ENCODE peak calls at places on chromosomes 12 and 14, in nine cellular contexts. One of them, this sample, is unnamed.

GRCh38 chr12:6861391-6861790 is 5.9 kb upstream of the TPI1 start:
- DNase-seq in tibial nerve: no peak
- DNase-seq in IMR-90: no peak
- DNase-seq in A549: no peak
- DNase-seq in testis: no peak
- DNase-seq in ovary: no peak
- DNase-seq in transverse colon: no peak
- DNase-seq in body of pancreas: no peak
- DNase-seq in esophagus squamous epithelium: no peak
- DNase-seq in this sample: no peak

GRCh38 chr12:75708829-75709228 is 197.4 kb upstream of the KRR1 start:
- DNase-seq in testis: no peak
- DNase-seq in tibial nerve: no peak
- DNase-seq in A549: no peak
- DNase-seq in esophagus squamous epithelium: no peak
- DNase-seq in body of pancreas: no peak
- DNase-seq in transverse colon: no peak
- DNase-seq in ovary: no peak
- DNase-seq in IMR-90: no peak
- DNase-seq in this sample: no peak

GRCh38 chr12:40561395-40561966 is 130.8 kb upstream of the CNTN1 start:
- DNase-seq in transverse colon: no peak
- DNase-seq in esophagus squamous epithelium: no peak
- DNase-seq in testis: no peak
- DNase-seq in tibial nerve: no peak
- DNase-seq in body of pancreas: no peak
- DNase-seq in IMR-90: no peak
- DNase-seq in A549: no peak
- DNase-seq in ovary: no peak
- DNase-seq in this sample: no peak

GRCh38 chr14:94646481-94646880 is 34.3 kb downstream of the SERPINA3 start:
- DNase-seq in transverse colon: no peak
- DNase-seq in tibial nerve: no peak
- DNase-seq in IMR-90: peak
- DNase-seq in body of pancreas: no peak
- DNase-seq in esophagus squamous epithelium: no peak
- DNase-seq in ovary: no peak
- DNase-seq in testis: no peak
- DNase-seq in A549: no peak
- DNase-seq in this sample: no peak

GRCh38 chr12:124786065-124786964 is 77.3 kb downstream of the SCARB1 start:
- DNase-seq in tibial nerve: no peak
- DNase-seq in A549: no peak
- DNase-seq in body of pancreas: peak
- DNase-seq in IMR-90: peak
- DNase-seq in esophagus squamous epithelium: no peak
- DNase-seq in transverse colon: peak
- DNase-seq in testis: peak
- DNase-seq in ovary: no peak
- DNase-seq in this sample: no peak

GRCh38 chr12:6284273-6284672 is 26.2 kb upstream of the PLEKHG6 start:
- DNase-seq in testis: no peak
- DNase-seq in tibial nerve: no peak
- DNase-seq in esophagus squamous epithelium: no peak
- DNase-seq in A549: no peak
- DNase-seq in ovary: no peak
- DNase-seq in body of pancreas: no peak
- DNase-seq in transverse colon: no peak
- DNase-seq in IMR-90: no peak
- DNase-seq in this sample: no peak

GRCh38 chr12:52871291-52871961 is 22.6 kb upstream of the KRT78 start:
- DNase-seq in testis: no peak
- DNase-seq in A549: peak
- DNase-seq in tibial nerve: peak
- DNase-seq in IMR-90: peak
- DNase-seq in ovary: peak
- DNase-seq in esophagus squamous epithelium: no peak
- DNase-seq in body of pancreas: no peak
- DNase-seq in transverse colon: peak
- DNase-seq in this sample: no peak

GRCh38 chr12:6524648-6525047 is 9.7 kb upstream of the GAPDH start:
- DNase-seq in transverse colon: no peak
- DNase-seq in IMR-90: no peak
- DNase-seq in testis: no peak
- DNase-seq in body of pancreas: no peak
- DNase-seq in tibial nerve: no peak
- DNase-seq in A549: no peak
- DNase-seq in ovary: no peak
- DNase-seq in esophagus squamous epithelium: no peak
- DNase-seq in this sample: no peak

GRCh38 chr12:104258476-104259067 is 43.0 kb downstream of the TXNRD1 start:
- DNase-seq in testis: no peak
- DNase-seq in ovary: no peak
- DNase-seq in IMR-90: no peak
- DNase-seq in transverse colon: no peak
- DNase-seq in body of pancreas: no peak
- DNase-seq in esophagus squamous epithelium: no peak
- DNase-seq in A549: no peak
- DNase-seq in tibial nerve: no peak
- DNase-seq in this sample: no peak

GRCh38 chr14:61752626-61753025 is 9.6 kb upstream of the SNAPC1 start:
- DNase-seq in testis: no peak
- DNase-seq in IMR-90: peak
- DNase-seq in body of pancreas: no peak
- DNase-seq in esophagus squamous epithelium: no peak
- DNase-seq in transverse colon: no peak
- DNase-seq in A549: no peak
- DNase-seq in ovary: no peak
- DNase-seq in tibial nerve: no peak
- DNase-seq in this sample: no peak

GRCh38 chr14:61267336-61267735 is 13.8 kb downstream of the TMEM30B start:
- DNase-seq in testis: no peak
- DNase-seq in IMR-90: peak
- DNase-seq in ovary: no peak
- DNase-seq in A549: no peak
- DNase-seq in esophagus squamous epithelium: no peak
- DNase-seq in tibial nerve: no peak
- DNase-seq in body of pancreas: no peak
- DNase-seq in transverse colon: no peak
- DNase-seq in this sample: no peak

GRCh38 chr12:107586256-107586970 is 99.2 kb upstream of the PWP1 start:
- DNase-seq in esophagus squamous epithelium: no peak
- DNase-seq in testis: no peak
- DNase-seq in tibial nerve: no peak
- DNase-seq in IMR-90: no peak
- DNase-seq in body of pancreas: no peak
- DNase-seq in transverse colon: no peak
- DNase-seq in A549: no peak
- DNase-seq in ovary: no peak
- DNase-seq in this sample: no peak

GRCh38 chr14:44291516-44291915 is 215.6 kb downstream of the FSCB start:
- DNase-seq in esophagus squamous epithelium: no peak
- DNase-seq in A549: no peak
- DNase-seq in IMR-90: no peak
- DNase-seq in transverse colon: no peak
- DNase-seq in tibial nerve: no peak
- DNase-seq in ovary: no peak
- DNase-seq in body of pancreas: no peak
- DNase-seq in testis: no peak
- DNase-seq in this sample: no peak

GRCh38 chr14:35406811-35407630 is 2.5 kb upstream of the NFKBIA start:
- DNase-seq in body of pancreas: peak
- DNase-seq in A549: peak
- DNase-seq in IMR-90: peak
- DNase-seq in ovary: no peak
- DNase-seq in transverse colon: no peak
- DNase-seq in esophagus squamous epithelium: no peak
- DNase-seq in tibial nerve: no peak
- DNase-seq in testis: no peak
- DNase-seq in this sample: peak

GRCh38 chr12:98587084-98587483 is 6.4 kb upstream of the SLC25A3 start:
- DNase-seq in esophagus squamous epithelium: no peak
- DNase-seq in testis: no peak
- DNase-seq in tibial nerve: no peak
- DNase-seq in transverse colon: no peak
- DNase-seq in A549: no peak
- DNase-seq in body of pancreas: no peak
- DNase-seq in IMR-90: no peak
- DNase-seq in ovary: no peak
- DNase-seq in this sample: peak

GRCh38 chr12:69475237-69475984 is 5.2 kb downstream of the FRS2 start:
- DNase-seq in testis: no peak
- DNase-seq in tibial nerve: no peak
- DNase-seq in A549: no peak
- DNase-seq in body of pancreas: no peak
- DNase-seq in IMR-90: peak
- DNase-seq in transverse colon: no peak
- DNase-seq in esophagus squamous epithelium: no peak
- DNase-seq in ovary: no peak
- DNase-seq in this sample: no peak

GRCh38 chr14:56490379-56490778 is 89.2 kb upstream of the TMEM260 start:
- DNase-seq in transverse colon: no peak
- DNase-seq in tibial nerve: no peak
- DNase-seq in IMR-90: peak
- DNase-seq in body of pancreas: no peak
- DNase-seq in ovary: no peak
- DNase-seq in esophagus squamous epithelium: no peak
- DNase-seq in A549: no peak
- DNase-seq in testis: no peak
- DNase-seq in this sample: no peak

GRCh38 chr12:105637470-105637869 is 307.0 kb downstream of the C12orf75 start:
- DNase-seq in A549: no peak
- DNase-seq in body of pancreas: no peak
- DNase-seq in ovary: no peak
- DNase-seq in tibial nerve: no peak
- DNase-seq in IMR-90: no peak
- DNase-seq in testis: no peak
- DNase-seq in transverse colon: no peak
- DNase-seq in esophagus squamous epithelium: no peak
- DNase-seq in this sample: no peak

GRCh38 chr14:51304956-51305355 is 64.9 kb downstream of the TMX1 start:
- DNase-seq in A549: peak
- DNase-seq in testis: no peak
- DNase-seq in body of pancreas: no peak
- DNase-seq in tibial nerve: no peak
- DNase-seq in ovary: no peak
- DNase-seq in esophagus squamous epithelium: no peak
- DNase-seq in IMR-90: peak
- DNase-seq in transverse colon: no peak
- DNase-seq in this sample: no peak

GRCh38 chr14:44803239-44803905 is 158.4 kb downstream of the KLHL28 start:
- DNase-seq in tibial nerve: no peak
- DNase-seq in IMR-90: peak
- DNase-seq in body of pancreas: no peak
- DNase-seq in ovary: no peak
- DNase-seq in A549: peak
- DNase-seq in esophagus squamous epithelium: no peak
- DNase-seq in transverse colon: no peak
- DNase-seq in testis: no peak
- DNase-seq in this sample: no peak

DNA sequence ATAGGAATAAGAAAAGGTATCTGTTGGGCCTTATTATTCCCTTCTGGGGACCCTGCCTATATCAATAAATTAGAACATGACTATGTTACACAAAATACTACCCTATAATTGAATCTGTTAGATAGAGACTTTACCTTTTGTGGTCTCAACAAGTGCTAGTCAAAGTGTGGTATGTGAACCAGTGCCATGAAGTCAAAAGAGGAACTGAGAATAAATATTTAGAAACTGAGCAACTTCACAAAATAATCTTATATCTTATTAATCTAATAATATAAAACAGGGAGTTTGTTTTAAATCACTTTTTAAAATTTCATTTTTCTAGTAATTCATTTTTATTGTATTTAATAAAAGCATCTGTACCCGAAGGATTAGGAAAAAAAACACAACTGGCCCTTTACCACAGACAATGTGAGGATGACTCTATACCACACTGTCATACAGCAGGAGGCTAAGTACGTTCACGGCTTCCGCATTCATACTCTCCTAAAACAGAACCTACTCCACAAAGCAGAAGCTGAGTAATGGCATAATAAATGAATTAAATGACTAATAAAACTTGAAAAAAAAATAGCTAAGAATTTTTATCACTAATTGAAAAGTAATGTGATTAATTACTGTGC is 42.1 kb downstream of the SEC23A start:
- DNase-seq in tibial nerve: no peak
- DNase-seq in ovary: no peak
- DNase-seq in esophagus squamous epithelium: no peak
- DNase-seq in transverse colon: no peak
- DNase-seq in IMR-90: no peak
- DNase-seq in body of pancreas: no peak
- DNase-seq in A549: no peak
- DNase-seq in testis: no peak
- DNase-seq in this sample: no peak
- H3K27ac ChIP-seq in tibial nerve: no peak
- H3K27ac ChIP-seq in ovary: no peak
- H3K27ac ChIP-seq in esophagus squamous epithelium: no peak
- H3K27ac ChIP-seq in transverse colon: no peak
- H3K27ac ChIP-seq in IMR-90: no peak
- H3K27ac ChIP-seq in body of pancreas: no peak
- H3K27ac ChIP-seq in A549: no peak
- H3K27ac ChIP-seq in testis: no peak
- H3K27ac ChIP-seq in this sample: no peak

GRCh38 chr12:132723015-132723763 is 12.5 kb downstream of the PGAM5 start:
- DNase-seq in esophagus squamous epithelium: no peak
- DNase-seq in testis: no peak
- DNase-seq in body of pancreas: no peak
- DNase-seq in A549: no peak
- DNase-seq in transverse colon: no peak
- DNase-seq in ovary: no peak
- DNase-seq in IMR-90: peak
- DNase-seq in tibial nerve: no peak
- DNase-seq in this sample: peak
- TF ChIP-seq POLR2A in esophagus squamous epithelium: no peak
- TF ChIP-seq POLR2A in testis: no peak
- TF ChIP-seq POLR2A in body of pancreas: no peak
- TF ChIP-seq POLR2A in A549: no peak
- TF ChIP-seq POLR2A in transverse colon: no peak
- TF ChIP-seq POLR2A in ovary: no peak
- TF ChIP-seq POLR2A in IMR-90: no peak
- TF ChIP-seq POLR2A in tibial nerve: no peak
- TF ChIP-seq POLR2A in this sample: no peak

GRCh38 chr12:48865441-48866290 is at the start of gene RND1:
- DNase-seq in tibial nerve: peak
- DNase-seq in ovary: peak
- DNase-seq in transverse colon: peak
- DNase-seq in IMR-90: peak
- DNase-seq in esophagus squamous epithelium: peak
- DNase-seq in A549: peak
- DNase-seq in body of pancreas: peak
- DNase-seq in testis: peak
- DNase-seq in this sample: peak
- TF ChIP-seq CTCF in tibial nerve: peak
- TF ChIP-seq CTCF in ovary: no peak
- TF ChIP-seq CTCF in transverse colon: no peak
- TF ChIP-seq CTCF in IMR-90: no peak
- TF ChIP-seq CTCF in esophagus squamous epithelium: peak
- TF ChIP-seq CTCF in A549: no peak
- TF ChIP-seq CTCF in body of pancreas: no peak
- TF ChIP-seq CTCF in testis: no peak
- TF ChIP-seq CTCF in this sample: no peak

DNA sequence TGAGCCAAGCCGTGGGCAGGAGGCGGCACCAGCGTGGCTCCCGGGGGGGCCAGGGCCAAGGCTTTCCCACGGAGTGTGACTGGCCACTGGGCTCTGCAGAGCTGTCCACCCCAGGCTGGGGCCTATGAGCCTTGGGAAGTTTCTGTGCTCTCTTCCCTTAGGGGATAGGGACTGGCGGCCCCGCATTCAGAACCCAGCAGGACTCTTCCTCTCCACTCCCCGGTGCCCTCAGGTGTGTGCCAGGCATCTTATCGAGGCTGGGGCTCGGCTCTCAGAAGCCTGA is 17.8 kb upstream of the EIF2B2 start:
- DNase-seq in testis: no peak
- DNase-seq in ovary: no peak
- DNase-seq in esophagus squamous epithelium: no peak
- DNase-seq in A549: no peak
- DNase-seq in IMR-90: no peak
- DNase-seq in body of pancreas: no peak
- DNase-seq in transverse colon: no peak
- DNase-seq in tibial nerve: no peak
- DNase-seq in this sample: no peak
- H3K27ac ChIP-seq in testis: no peak
- H3K27ac ChIP-seq in ovary: no peak
- H3K27ac ChIP-seq in esophagus squamous epithelium: no peak
- H3K27ac ChIP-seq in A549: no peak
- H3K27ac ChIP-seq in IMR-90: no peak
- H3K27ac ChIP-seq in body of pancreas: no peak
- H3K27ac ChIP-seq in transverse colon: no peak
- H3K27ac ChIP-seq in tibial nerve: no peak
- H3K27ac ChIP-seq in this sample: no peak